ENCODE peak calls at places on chromosomes 5 and 9, in four cellular contexts. D is MM.1S, L is HepG2, F is mammary epithelial cell. X is an unnamed sample.
A peak's percentile ranks its signal among the peaks of the same experiment; 100 is the strongest.

GRCh38 chr5:29218138-29218537 is 1975.3 kb upstream of the CDH6 start:
- DNase-seq in F (no peak), L (peak; percentile 2), D (no peak), X (no peak)

GRCh38 chr5:168047043-168047668 is 244.3 kb upstream of the WWC1 start:
- DNase-seq in F (peak; percentile 50), L (peak; percentile 43), D (peak; percentile 56), X (peak; percentile 25)

GRCh38 chr5:142847898-142848790 is 78.0 kb downstream of the ARHGAP26 start:
- DNase-seq in F (peak; percentile 8), D (no peak), L (no peak), X (peak; percentile 79)

GRCh38 chr9:93594041-93594756 is 17.8 kb downstream of the PHF2 start:
- DNase-seq in F (no peak), D (no peak), L (no peak), X (no peak)

GRCh38 chr5:171445910-171446516 is 26.6 kb downstream of the FGF18 start:
- DNase-seq in L (no peak), F (no peak), D (no peak), X (peak; percentile 89)

GRCh38 chr5:130528474-130528873 is 624.2 kb downstream of the CHSY3 start:
- DNase-seq in F (peak; percentile 94), L (no peak), D (no peak), X (no peak)

GRCh38 chr9:16679327-16679821 is 191.1 kb downstream of the BNC2 start:
- DNase-seq in F (no peak), L (no peak), D (no peak), X (peak; percentile 87)

GRCh38 chr9:115207003-115207837 is 89.3 kb upstream of the TNC start:
- DNase-seq in L (no peak), F (peak; percentile 59), D (peak; percentile 59), X (peak; percentile 59)

GRCh38 chr9:34253460-34253837 is 74.6 kb downstream of the UBAP1 start:
- DNase-seq in D (no peak), F (peak; percentile 58), L (no peak), X (peak; percentile 81)

GRCh38 chr9:13770956-13771355 is 491.5 kb upstream of the MPDZ start:
- DNase-seq in F (no peak), D (no peak), L (no peak), X (no peak)

GRCh38 chr5:41246376-41246775 is 33.0 kb upstream of the C6 start:
- DNase-seq in L (no peak), F (peak; percentile 89), D (no peak), X (peak; percentile 77)

GRCh38 chr5:174317261-174317894 is 271.9 kb downstream of the NSG2 start:
- DNase-seq in L (peak; percentile 23), D (peak; percentile 44), F (peak; percentile 29), X (peak; percentile 74)

DNA sequence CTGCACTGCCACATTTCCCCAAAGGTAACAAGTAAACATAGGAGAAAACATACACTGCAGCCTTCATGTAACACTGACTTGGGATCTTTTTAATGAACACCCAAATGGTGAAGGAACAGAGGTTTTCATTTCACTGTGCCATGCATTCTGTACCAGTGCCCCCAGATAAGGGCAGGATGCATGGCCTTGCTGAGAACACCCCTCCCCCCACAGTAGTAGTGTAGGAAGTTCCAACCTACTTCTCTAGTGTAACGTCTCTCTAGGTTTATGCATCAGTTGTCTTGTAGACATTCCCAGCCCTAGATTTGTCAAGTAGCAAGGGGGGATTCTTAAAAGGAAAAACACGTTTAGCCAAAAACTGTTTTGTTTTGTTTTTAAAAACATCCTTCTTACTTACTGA is 29.9 kb downstream of the MAP3K1 start:
- DNase-seq in D (no peak), L (no peak), F (no peak), X (no peak)
- H3K9me3 ChIP-seq in D (no peaks in the 10 kb centered on the region), L (no peaks in the 10 kb centered on the region), F (no peaks in the 10 kb centered on the region), X (no peaks in the 10 kb centered on the region)

GRCh38 chr9:133910855-133911514 is 81.1 kb downstream of the VAV2 start:
- DNase-seq in D (no peak), L (no peak), F (peak; percentile 49), X (no peak)
- H3K4me1 ChIP-seq in D (no peaks in the 10 kb centered on the region), L (peaks cover 45% of the 10 kb centered on the region), F (peaks cover 24% of the 10 kb centered on the region), X (no peaks in the 10 kb centered on the region)

DNA sequence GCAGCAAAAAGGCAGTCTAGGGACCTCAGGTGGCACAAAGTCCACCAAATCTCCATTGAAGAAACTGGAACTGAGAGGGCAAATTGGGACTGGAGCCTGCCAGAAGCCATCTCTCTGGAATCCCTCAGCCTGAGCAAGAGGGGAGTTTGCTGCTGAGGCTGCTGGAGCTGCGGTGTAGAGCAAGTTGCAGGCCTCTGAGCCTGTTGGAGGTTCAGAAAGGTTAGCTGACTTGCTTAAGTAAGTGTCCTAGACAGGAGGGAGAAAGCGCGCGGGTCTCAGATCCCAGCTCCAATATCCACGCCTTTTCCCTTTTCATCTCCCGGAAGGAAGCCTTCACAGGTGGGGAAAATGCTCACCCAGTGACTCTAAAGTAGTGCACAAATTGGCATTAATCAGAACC is 1.4 kb upstream of the TGFBR1 start:
- DNase-seq in F (no peak), L (no peak), D (no peak), X (peak; percentile 36)
- H2AFZ ChIP-seq in F (peak overlapping the region; percentile 94), L (no peak overlapping the region), D (no peak overlapping the region), X (peak overlapping the region; percentile 70)

DNA sequence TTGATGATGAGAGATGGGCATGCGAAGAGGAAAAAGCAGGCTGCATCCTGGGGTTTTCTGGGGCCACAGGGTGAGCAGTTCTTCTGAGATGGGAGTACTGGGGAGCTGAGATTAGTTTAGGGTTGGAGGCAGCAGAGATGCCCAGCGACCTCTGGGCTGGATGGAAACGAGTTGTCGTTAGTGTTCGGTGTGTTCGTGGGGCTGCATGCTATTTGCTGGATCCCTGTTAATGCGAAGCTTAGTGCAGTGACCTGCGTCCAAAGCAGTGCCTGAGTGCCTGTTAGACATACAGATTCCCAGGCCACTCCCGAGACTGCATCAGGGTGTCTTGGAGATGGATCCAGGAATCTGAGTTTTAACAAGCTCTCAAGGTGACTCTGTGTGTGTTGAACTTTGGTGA is 201.3 kb downstream of the CACNA1B start:
- DNase-seq in L (no peak), F (no peak), D (no peak), X (no peak)
- H3K9me3 ChIP-seq in L (peaks cover 3% of the 10 kb centered on the region), F (peaks cover 23% of the 10 kb centered on the region), D (no peaks in the 10 kb centered on the region), X (no peaks in the 10 kb centered on the region)

DNA sequence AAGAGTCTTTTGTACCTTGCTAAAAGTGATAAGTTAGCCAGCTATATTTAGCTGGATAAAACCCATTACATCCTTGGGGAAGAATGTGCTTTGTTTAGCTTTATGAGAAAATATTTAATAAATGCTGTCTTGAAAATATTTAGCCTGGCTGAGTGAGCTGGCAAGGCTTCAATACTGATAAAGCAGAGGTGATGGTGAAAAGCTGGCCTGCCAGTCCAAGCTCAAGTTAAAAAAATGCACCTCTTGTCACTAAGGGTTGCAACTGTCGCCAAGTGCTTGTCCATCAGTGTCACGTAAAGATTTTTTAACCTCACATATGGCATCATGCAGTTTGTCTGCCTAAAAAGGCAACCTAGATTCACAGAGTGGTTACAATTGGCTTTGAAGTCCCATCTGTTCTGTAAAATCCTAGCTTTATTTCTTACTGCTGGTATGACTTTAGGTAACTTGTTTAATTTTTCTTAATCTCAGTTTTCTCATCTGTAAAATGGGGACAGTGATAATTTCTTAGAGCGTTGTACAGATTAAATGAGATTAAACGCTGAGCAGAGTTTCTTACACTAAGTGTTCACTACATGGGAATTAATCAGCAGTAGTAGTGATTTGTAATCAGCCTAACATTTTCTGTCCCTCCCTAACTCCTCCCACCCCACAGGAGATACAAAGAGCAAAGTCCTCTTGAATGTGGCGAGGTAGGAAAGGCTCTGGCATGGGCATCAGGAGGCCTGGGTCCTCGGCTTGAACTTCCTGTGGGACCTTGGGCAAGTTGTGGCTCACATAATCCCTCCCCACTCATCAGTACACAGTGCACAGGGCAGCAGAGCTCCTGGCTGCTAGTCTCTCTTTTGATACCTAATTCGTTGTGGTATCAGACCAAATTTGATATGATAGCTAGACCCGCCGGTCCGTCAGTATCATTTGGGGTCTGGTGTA is 48.7 kb downstream of the PIK3R1 start:
- DNase-seq in L (peak; percentile 86), D (no peak), F (no peak), X (peak; percentile 60)
- H3K4me1 ChIP-seq in L (peaks cover 75% of the 10 kb centered on the region), D (no peaks in the 10 kb centered on the region), F (peaks cover 41% of the 10 kb centered on the region), X (peaks cover 63% of the 10 kb centered on the region)